ENCODE peak calls at places on chromosomes 11 and 22, in seven cellular contexts. One of them, this sample, is unnamed.

GRCh38 chr11:113876798-113877672 is 1.7 kb upstream of the USP28 start:
- DNase-seq in endothelial cell of umbilical vein: no peak
- DNase-seq in ovary: no peak
- DNase-seq in sigmoid colon: no peak
- DNase-seq in K562: peak; percentile 17
- DNase-seq in spleen: no peak
- DNase-seq in breast epithelium: no peak
- DNase-seq in this sample: no peak

GRCh38 chr11:119774180-119774763 is 45.3 kb upstream of the NECTIN1 start:
- DNase-seq in endothelial cell of umbilical vein: peak; percentile 10
- DNase-seq in ovary: no peak
- DNase-seq in sigmoid colon: no peak
- DNase-seq in K562: peak; percentile 36
- DNase-seq in spleen: peak; percentile 10
- DNase-seq in breast epithelium: no peak
- DNase-seq in this sample: no peak

GRCh38 chr11:75536786-75537629 is 11.3 kb upstream of the GDPD5 start:
- DNase-seq in endothelial cell of umbilical vein: no peak
- DNase-seq in ovary: no peak
- DNase-seq in sigmoid colon: no peak
- DNase-seq in K562: peak; percentile 77
- DNase-seq in spleen: no peak
- DNase-seq in breast epithelium: no peak
- DNase-seq in this sample: no peak

GRCh38 chr11:47233989-47234668 is 14.5 kb downstream of the ACP2 start:
- DNase-seq in endothelial cell of umbilical vein: peak; percentile 29
- DNase-seq in ovary: no peak
- DNase-seq in sigmoid colon: no peak
- DNase-seq in K562: peak; percentile 57
- DNase-seq in spleen: no peak
- DNase-seq in breast epithelium: no peak
- DNase-seq in this sample: no peak

GRCh38 chr11:45652781-45653180 is 12.6 kb downstream of the CHST1 start:
- DNase-seq in endothelial cell of umbilical vein: no peak
- DNase-seq in ovary: no peak
- DNase-seq in sigmoid colon: peak; percentile 62
- DNase-seq in K562: no peak
- DNase-seq in spleen: no peak
- DNase-seq in breast epithelium: no peak
- DNase-seq in this sample: no peak

GRCh38 chr11:31850365-31850764 is 39.2 kb upstream of the PAX6 start:
- DNase-seq in endothelial cell of umbilical vein: no peak
- DNase-seq in ovary: no peak
- DNase-seq in sigmoid colon: no peak
- DNase-seq in K562: no peak
- DNase-seq in spleen: no peak
- DNase-seq in breast epithelium: no peak
- DNase-seq in this sample: no peak

GRCh38 chr11:45654242-45654641 is 11.2 kb downstream of the CHST1 start:
- DNase-seq in endothelial cell of umbilical vein: no peak
- DNase-seq in ovary: no peak
- DNase-seq in sigmoid colon: peak; percentile 54
- DNase-seq in K562: no peak
- DNase-seq in spleen: peak; percentile 53
- DNase-seq in breast epithelium: no peak
- DNase-seq in this sample: no peak

GRCh38 chr11:57425565-57426438 is 1.1 kb downstream of the SLC43A3 start:
- DNase-seq in endothelial cell of umbilical vein: peak; percentile 41
- DNase-seq in ovary: peak; percentile 74
- DNase-seq in sigmoid colon: peak; percentile 94
- DNase-seq in K562: no peak
- DNase-seq in spleen: peak; percentile 79
- DNase-seq in breast epithelium: peak; percentile 86
- DNase-seq in this sample: peak; percentile 93

GRCh38 chr11:93396356-93396755 is 65.8 kb downstream of the DEUP1 start:
- DNase-seq in endothelial cell of umbilical vein: no peak
- DNase-seq in ovary: no peak
- DNase-seq in sigmoid colon: no peak
- DNase-seq in K562: no peak
- DNase-seq in spleen: no peak
- DNase-seq in breast epithelium: no peak
- DNase-seq in this sample: no peak

GRCh38 chr11:33324211-33324985 is 67.2 kb downstream of the HIPK3 start:
- DNase-seq in endothelial cell of umbilical vein: no peak
- DNase-seq in ovary: no peak
- DNase-seq in sigmoid colon: no peak
- DNase-seq in K562: no peak
- DNase-seq in spleen: no peak
- DNase-seq in breast epithelium: no peak
- DNase-seq in this sample: no peak

GRCh38 chr11:121723261-121723741 is 270.5 kb upstream of the SORL1-AS1 start:
- DNase-seq in endothelial cell of umbilical vein: peak; percentile 73
- DNase-seq in ovary: peak; percentile 70
- DNase-seq in sigmoid colon: peak; percentile 75
- DNase-seq in K562: no peak
- DNase-seq in spleen: no peak
- DNase-seq in breast epithelium: peak; percentile 26
- DNase-seq in this sample: peak; percentile 91

GRCh38 chr11:65639623-65640482 is 2.0 kb downstream of the SIPA1 start:
- DNase-seq in endothelial cell of umbilical vein: peak; percentile 17
- DNase-seq in ovary: no peak
- DNase-seq in sigmoid colon: no peak
- DNase-seq in K562: no peak
- DNase-seq in spleen: peak; percentile 96
- DNase-seq in breast epithelium: no peak
- DNase-seq in this sample: no peak

GRCh38 chr11:41978951-41979350 is 519.5 kb upstream of the LRRC4C start:
- DNase-seq in endothelial cell of umbilical vein: peak; percentile 2
- DNase-seq in ovary: no peak
- DNase-seq in sigmoid colon: no peak
- DNase-seq in K562: no peak
- DNase-seq in spleen: no peak
- DNase-seq in breast epithelium: no peak
- DNase-seq in this sample: no peak

GRCh38 chr22:22700631-22701030 is 56.2 kb downstream of the GGTLC2 start:
- DNase-seq in endothelial cell of umbilical vein: no peak
- DNase-seq in ovary: no peak
- DNase-seq in sigmoid colon: no peak
- DNase-seq in K562: no peak
- DNase-seq in spleen: no peak
- DNase-seq in breast epithelium: no peak
- DNase-seq in this sample: no peak

GRCh38 chr11:70471254-70471653 is 72.9 kb downstream of the CTTN start:
- DNase-seq in endothelial cell of umbilical vein: peak; percentile 35
- DNase-seq in ovary: no peak
- DNase-seq in sigmoid colon: peak; percentile 47
- DNase-seq in K562: peak; percentile 80
- DNase-seq in spleen: peak; percentile 47
- DNase-seq in breast epithelium: no peak
- DNase-seq in this sample: no peak

GRCh38 chr22:45994516-45995404 is 17.8 kb upstream of the WNT7B start:
- DNase-seq in endothelial cell of umbilical vein: peak; percentile 55
- DNase-seq in ovary: peak; percentile 91
- DNase-seq in sigmoid colon: peak; percentile 91
- DNase-seq in K562: peak; percentile 57
- DNase-seq in spleen: peak; percentile 95
- DNase-seq in breast epithelium: peak; percentile 72
- DNase-seq in this sample: no peak

GRCh38 chr22:45107671-45108070 is 56.1 kb upstream of the NUP50 start:
- DNase-seq in endothelial cell of umbilical vein: no peak
- DNase-seq in ovary: no peak
- DNase-seq in sigmoid colon: no peak
- DNase-seq in K562: no peak
- DNase-seq in spleen: no peak
- DNase-seq in breast epithelium: no peak
- DNase-seq in this sample: no peak

GRCh38 chr22:24759765-24760164 is 14.8 kb downstream of the PIWIL3 start:
- DNase-seq in endothelial cell of umbilical vein: no peak
- DNase-seq in ovary: no peak
- DNase-seq in sigmoid colon: no peak
- DNase-seq in K562: no peak
- DNase-seq in spleen: no peak
- DNase-seq in breast epithelium: no peak
- DNase-seq in this sample: no peak

GRCh38 chr11:34345012-34345804 is 12.6 kb downstream of the ABTB2 start:
- DNase-seq in endothelial cell of umbilical vein: no peak
- DNase-seq in ovary: peak; percentile 67
- DNase-seq in sigmoid colon: peak; percentile 75
- DNase-seq in K562: no peak
- DNase-seq in spleen: no peak
- DNase-seq in breast epithelium: no peak
- DNase-seq in this sample: no peak

GRCh38 chr11:65503923-65504670 is 5.3 kb downstream of the MALAT1 start:
- DNase-seq in endothelial cell of umbilical vein: peak; percentile 50
- DNase-seq in ovary: no peak
- DNase-seq in sigmoid colon: peak; percentile 56
- DNase-seq in K562: peak; percentile 74
- DNase-seq in spleen: no peak
- DNase-seq in breast epithelium: no peak
- DNase-seq in this sample: no peak

GRCh38 chr11:74097838-74098237 is 73.0 kb downstream of the C2CD3 start:
- DNase-seq in endothelial cell of umbilical vein: no peak
- DNase-seq in ovary: no peak
- DNase-seq in sigmoid colon: no peak
- DNase-seq in K562: no peak
- DNase-seq in spleen: no peak
- DNase-seq in breast epithelium: no peak
- DNase-seq in this sample: no peak

GRCh38 chr11:124109377-124109776 is 5.9 kb upstream of the VWA5A start:
- DNase-seq in endothelial cell of umbilical vein: no peak
- DNase-seq in ovary: no peak
- DNase-seq in sigmoid colon: no peak
- DNase-seq in K562: no peak
- DNase-seq in spleen: no peak
- DNase-seq in breast epithelium: no peak
- DNase-seq in this sample: no peak

GRCh38 chr22:46592390-46592872 is 27.8 kb upstream of the GRAMD4 start:
- DNase-seq in endothelial cell of umbilical vein: peak; percentile 37
- DNase-seq in ovary: no peak
- DNase-seq in sigmoid colon: peak; percentile 70
- DNase-seq in K562: peak; percentile 55
- DNase-seq in spleen: peak; percentile 92
- DNase-seq in breast epithelium: no peak
- DNase-seq in this sample: no peak

GRCh38 chr11:121488145-121488544 is 35.4 kb upstream of the SORL1-AS1 start:
- DNase-seq in endothelial cell of umbilical vein: no peak
- DNase-seq in ovary: no peak
- DNase-seq in sigmoid colon: no peak
- DNase-seq in K562: no peak
- DNase-seq in spleen: no peak
- DNase-seq in breast epithelium: no peak
- DNase-seq in this sample: no peak

GRCh38 chr11:126219547-126219946 is 8.0 kb downstream of the FAM118B start:
- DNase-seq in endothelial cell of umbilical vein: no peak
- DNase-seq in ovary: no peak
- DNase-seq in sigmoid colon: no peak
- DNase-seq in K562: peak; percentile 9
- DNase-seq in spleen: no peak
- DNase-seq in breast epithelium: no peak
- DNase-seq in this sample: no peak

GRCh38 chr11:83195176-83195531 is 1.6 kb downstream of the ANKRD42 start:
- DNase-seq in endothelial cell of umbilical vein: no peak
- DNase-seq in ovary: no peak
- DNase-seq in sigmoid colon: no peak
- DNase-seq in K562: peak; percentile 45
- DNase-seq in spleen: no peak
- DNase-seq in breast epithelium: no peak
- DNase-seq in this sample: no peak

GRCh38 chr11:65907878-65908277 is 7.7 kb upstream of the FOSL1 start:
- DNase-seq in endothelial cell of umbilical vein: no peak
- DNase-seq in ovary: no peak
- DNase-seq in sigmoid colon: no peak
- DNase-seq in K562: no peak
- DNase-seq in spleen: no peak
- DNase-seq in breast epithelium: no peak
- DNase-seq in this sample: no peak

GRCh38 chr11:9053631-9054030 is 37.8 kb downstream of the SCUBE2 start:
- DNase-seq in endothelial cell of umbilical vein: no peak
- DNase-seq in ovary: no peak
- DNase-seq in sigmoid colon: no peak
- DNase-seq in K562: no peak
- DNase-seq in spleen: no peak
- DNase-seq in breast epithelium: no peak
- DNase-seq in this sample: no peak

GRCh38 chr11:133956650-133957633 is at the start of gene IGSF9B:
- DNase-seq in endothelial cell of umbilical vein: peak; percentile 73
- DNase-seq in ovary: peak; percentile 92
- DNase-seq in sigmoid colon: peak; percentile 94
- DNase-seq in K562: no peak
- DNase-seq in spleen: peak; percentile 92
- DNase-seq in breast epithelium: peak; percentile 82
- DNase-seq in this sample: no peak
- TF ChIP-seq POLR2A in endothelial cell of umbilical vein: no peak
- TF ChIP-seq POLR2A in ovary: no peak
- TF ChIP-seq POLR2A in sigmoid colon: no peak
- TF ChIP-seq POLR2A in K562: no peak
- TF ChIP-seq POLR2A in spleen: no peak
- TF ChIP-seq POLR2A in breast epithelium: no peak
- TF ChIP-seq POLR2A in this sample: no peak

GRCh38 chr11:118633979-118634378 is 26.6 kb downstream of the PHLDB1 start:
- DNase-seq in endothelial cell of umbilical vein: no peak
- DNase-seq in ovary: no peak
- DNase-seq in sigmoid colon: no peak
- DNase-seq in K562: peak; percentile 20
- DNase-seq in spleen: no peak
- DNase-seq in breast epithelium: no peak
- DNase-seq in this sample: no peak
- H3K27ac ChIP-seq in endothelial cell of umbilical vein: no peak overlapping the region
- H3K27ac ChIP-seq in ovary: peak overlapping the region; percentile 28
- H3K27ac ChIP-seq in sigmoid colon: peak overlapping the region; percentile 80
- H3K27ac ChIP-seq in K562: no peak overlapping the region
- H3K27ac ChIP-seq in spleen: no peak overlapping the region
- H3K27ac ChIP-seq in breast epithelium: peak overlapping the region; percentile 81
- H3K27ac ChIP-seq in this sample: peak overlapping the region; percentile 81

GRCh38 chr11:69048718-69049489 is at the start of gene TPCN2:
- DNase-seq in endothelial cell of umbilical vein: peak; percentile 98
- DNase-seq in ovary: peak; percentile 97
- DNase-seq in sigmoid colon: peak; percentile 98
- DNase-seq in K562: peak; percentile 97
- DNase-seq in spleen: peak; percentile 97
- DNase-seq in breast epithelium: peak; percentile 85
- DNase-seq in this sample: peak; percentile 97
- TF ChIP-seq POLR2A in endothelial cell of umbilical vein: peak; percentile 82
- TF ChIP-seq POLR2A in ovary: peak; percentile 91
- TF ChIP-seq POLR2A in sigmoid colon: peak; percentile 87
- TF ChIP-seq POLR2A in K562: peak; percentile 78
- TF ChIP-seq POLR2A in spleen: no peak
- TF ChIP-seq POLR2A in breast epithelium: no peak
- TF ChIP-seq POLR2A in this sample: peak; percentile 79

DNA sequence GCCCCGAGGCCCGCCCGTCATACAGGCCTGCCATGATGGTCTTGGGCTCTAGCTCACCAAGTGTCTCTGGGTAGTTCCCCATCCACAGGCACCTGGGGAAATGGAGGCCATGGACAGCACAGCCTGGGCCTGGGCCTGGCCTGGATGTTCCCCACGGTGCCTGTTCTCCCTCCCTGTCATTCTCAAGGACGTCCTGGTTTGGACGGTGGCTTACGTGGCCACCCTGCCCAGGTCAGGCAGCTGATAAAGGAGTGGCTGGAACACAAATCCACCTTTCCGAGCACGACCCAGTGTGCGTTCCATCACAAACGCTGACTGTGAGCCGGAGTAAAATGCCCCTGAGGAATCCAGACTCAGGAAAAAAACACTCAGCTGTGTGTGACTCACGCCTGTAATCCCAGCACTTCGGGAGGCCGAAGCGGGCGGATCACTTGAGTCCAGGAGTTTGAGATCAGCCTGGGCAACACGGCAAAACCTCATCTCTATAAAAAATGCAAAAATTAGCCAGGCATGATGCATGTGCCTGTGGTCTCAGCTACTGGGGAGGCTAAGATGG is 41.2 kb upstream of the TESMIN start:
- DNase-seq in endothelial cell of umbilical vein: no peak
- DNase-seq in ovary: no peak
- DNase-seq in sigmoid colon: no peak
- DNase-seq in K562: no peak
- DNase-seq in spleen: no peak
- DNase-seq in breast epithelium: no peak
- DNase-seq in this sample: no peak
- H3K27ac ChIP-seq in endothelial cell of umbilical vein: no peak overlapping the region
- H3K27ac ChIP-seq in ovary: no peak overlapping the region
- H3K27ac ChIP-seq in sigmoid colon: no peak overlapping the region
- H3K27ac ChIP-seq in K562: no peak overlapping the region
- H3K27ac ChIP-seq in spleen: no peak overlapping the region
- H3K27ac ChIP-seq in breast epithelium: no peak overlapping the region
- H3K27ac ChIP-seq in this sample: no peak overlapping the region